ENCODE peak calls at places on chromosomes 2 and 18, in six cellular contexts. V is naive thymus-derived CD8-positive, alpha-beta T cell; I is mesenteric fat pad; J is kidney tubule cell; S is colonic mucosa; E is NCI-H748 treated with DMSO at 0.1 percent for 48 hours. O is an unnamed sample.

GRCh38 chr2:148532049-148532428 is 112.5 kb upstream of the EPC2 start:
- DNase-seq in I (no peak), V (no peak), S (no peak), E (no peak), J (no peak), O (no peak)

GRCh38 chr2:237682901-237683670 is 55.7 kb downstream of the LRRFIP1 start:
- DNase-seq in I (peak), E (peak), V (no peak), J (no peak), S (peak), O (no peak)

GRCh38 chr2:121907905-121908304 is 152.5 kb downstream of the TSN start:
- DNase-seq in I (no peak), J (no peak), S (no peak), V (no peak), E (no peak), O (no peak)

GRCh38 chr18:35071819-35072247 is 30.6 kb downstream of the MAPRE2 start:
- DNase-seq in V (no peak), S (no peak), I (no peak), J (no peak), E (no peak), O (no peak)

GRCh38 chr2:231604101-231604684 is 11.5 kb downstream of the TEX44 start:
- DNase-seq in J (no peak), S (peak), E (no peak), V (no peak), I (no peak), O (peak)

GRCh38 chr2:6982934-6983589 is 65.8 kb downstream of the RNF144A start:
- DNase-seq in J (no peak), S (no peak), E (no peak), V (no peak), I (no peak), O (no peak)

GRCh38 chr2:227153766-227154486 is 10.1 kb downstream of the COL4A4 start:
- DNase-seq in E (no peak), V (no peak), J (peak), S (peak), I (no peak), O (peak)

GRCh38 chr2:61421611-61422010 is 49.3 kb downstream of the USP34 start:
- DNase-seq in I (no peak), V (peak), S (no peak), E (no peak), J (no peak), O (no peak)

GRCh38 chr2:24342110-24342910 is 18.0 kb downstream of the ITSN2 start:
- DNase-seq in J (peak), S (no peak), E (no peak), V (no peak), I (no peak), O (no peak)

GRCh38 chr2:217289153-217289908 is 429.5 kb upstream of the TNP1 start:
- DNase-seq in S (no peak), V (no peak), I (no peak), E (peak), J (no peak), O (no peak)

GRCh38 chr2:105238664-105239240 is 2.8 kb upstream of the GPR45 start:
- DNase-seq in E (no peak), V (no peak), I (peak), S (no peak), J (peak), O (no peak)

GRCh38 chr2:170504820-170505145 is 210.4 kb upstream of the SP5 start:
- DNase-seq in E (no peak), J (no peak), V (no peak), I (no peak), S (peak), O (no peak)

GRCh38 chr18:72013512-72013911 is 530.6 kb downstream of the CBLN2 start:
- DNase-seq in S (no peak), I (no peak), J (peak), E (no peak), V (no peak), O (no peak)

GRCh38 chr2:65353046-65353445 is 79.4 kb downstream of the SPRED2 start:
- DNase-seq in V (no peak), J (no peak), I (no peak), S (no peak), E (no peak), O (no peak)

GRCh38 chr2:99974275-99974674 is 168.1 kb downstream of the AFF3 start:
- DNase-seq in V (no peak), S (no peak), E (no peak), J (peak), I (no peak), O (no peak)

GRCh38 chr2:3169106-3169870 is 208.3 kb downstream of the EIPR1 start:
- DNase-seq in J (peak), E (no peak), I (peak), S (no peak), V (no peak), O (no peak)

GRCh38 chr18:60962629-60963028 is 370.6 kb upstream of the CDH20 start:
- DNase-seq in J (no peak), E (no peak), S (no peak), I (no peak), V (no peak), O (no peak)

O was measured in mucosa of gallbladder.